ENCODE peak calls at places on chromosomes 13 and 19, in four cellular contexts. Q, A, C and U are unnamed samples.

GRCh38 chr19:42420055-42420544 is 7.1 kb downstream of the LIPE start:
- DNase-seq in A (no peak), Q (peak; percentile 78), C (no peak), U (peak; percentile 39)

GRCh38 chr13:37127706-37128241 is 22.3 kb upstream of the CSNK1A1L start:
- DNase-seq in Q (peak; percentile 94), C (no peak), A (no peak), U (no peak)

GRCh38 chr19:572891-573825 is 762 bp downstream of the BSG start:
- DNase-seq in C (no peak), A (peak; percentile 77), Q (peak; percentile 56), U (peak; percentile 90)

GRCh38 chr19:49862411-49863253 is 4.7 kb downstream of the PNKP start:
- DNase-seq in A (peak; percentile 58), Q (no peak), C (no peak), U (no peak)

GRCh38 chr19:48329167-48329891 is 4.0 kb downstream of the EMP3 start:
- DNase-seq in A (no peak), Q (peak; percentile 59), C (no peak), U (no peak)

GRCh38 chr13:75641026-75641425 is 4.9 kb downstream of the LMO7 start:
- DNase-seq in A (no peak), C (no peak), Q (no peak), U (no peak)

GRCh38 chr19:17902701-17903100 is 30.1 kb upstream of the CCDC124 start:
- DNase-seq in C (no peak), Q (peak; percentile 50), A (no peak), U (no peak)

GRCh38 chr13:40026741-40027140 is 371.3 kb downstream of the COG6 start:
- DNase-seq in A (no peak), Q (no peak), C (no peak), U (no peak)

GRCh38 chr19:35241417-35241816 is 7.4 kb upstream of the LSR start:
- DNase-seq in C (no peak), Q (no peak), A (no peak), U (no peak)

GRCh38 chr19:29860492-29860891 is 48.7 kb downstream of the CCNE1 start:
- DNase-seq in C (no peak), Q (no peak), A (peak; percentile 11), U (no peak)

GRCh38 chr19:58338336-58338735 is 11.5 kb downstream of the ZSCAN22 start:
- DNase-seq in A (no peak), C (no peak), Q (no peak), U (no peak)

GRCh38 chr13:48817166-48817802 is 158.4 kb upstream of the FNDC3A start:
- DNase-seq in Q (no peak), C (no peak), A (no peak), U (no peak)

GRCh38 chr13:21124853-21125252 is 51.5 kb downstream of the SKA3 start:
- DNase-seq in A (no peak), C (no peak), Q (peak; percentile 63), U (peak; percentile 87)

GRCh38 chr19:18274303-18274775 is at the start of gene IQCN:
- DNase-seq in Q (no peak), A (peak; percentile 90), C (no peak), U (no peak)

GRCh38 chr13:94480672-94481145 is 1.2 kb upstream of the DCT start:
- DNase-seq in Q (peak; percentile 20), C (no peak), A (no peak), U (no peak)

DNA sequence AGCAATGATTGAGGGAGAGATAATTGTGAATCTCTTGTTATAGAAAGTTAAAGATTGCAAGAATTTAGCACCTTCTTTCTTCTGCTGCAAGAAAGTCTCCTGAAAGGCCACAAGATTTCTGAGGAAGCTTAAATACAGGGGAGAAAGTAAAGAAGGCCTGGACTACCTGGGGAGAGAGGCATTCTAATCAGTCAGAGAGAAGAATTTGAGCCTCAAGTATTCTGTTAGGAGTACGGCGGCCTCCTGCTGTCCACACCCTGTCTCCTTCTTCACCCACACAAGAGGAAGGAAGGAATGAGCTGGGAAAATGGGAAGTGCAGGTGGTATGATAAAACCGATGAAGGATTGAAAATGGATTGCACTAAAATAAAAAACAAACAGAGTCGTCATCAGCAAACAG is 474.7 kb downstream of the DIAPH3 start:
- DNase-seq in Q (no peak), A (no peak), C (no peak), U (no peak)
- H3K4me3 ChIP-seq in Q (no peak overlapping the region), A (no peak overlapping the region), C (no peak overlapping the region), U (no peak overlapping the region)

DNA sequence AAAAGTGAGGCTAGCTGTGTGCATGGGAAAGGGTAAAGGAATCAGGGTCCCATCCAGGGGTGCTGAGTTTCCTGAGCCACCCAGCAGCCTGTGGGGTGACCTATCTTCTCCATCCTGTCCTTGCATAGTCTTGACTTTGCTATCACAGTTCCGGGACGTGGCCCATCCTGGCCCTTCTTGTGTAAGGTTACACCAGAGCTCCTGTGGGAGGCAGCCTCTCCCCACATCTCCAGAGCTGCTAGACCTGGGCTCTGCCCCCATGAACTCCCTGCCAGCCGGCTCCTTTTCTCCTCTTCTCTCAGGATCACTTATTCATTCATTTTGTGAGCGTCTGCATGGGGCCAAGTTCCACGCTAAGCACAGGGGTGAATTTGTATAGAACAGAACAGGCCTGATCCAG is 238.9 kb downstream of the TSHZ3 start:
- DNase-seq in Q (peak; percentile 45), C (no peak), A (no peak), U (no peak)
- H3K27ac ChIP-seq in Q (no peak overlapping the region), C (no peak overlapping the region), A (no peak overlapping the region), U (no peak overlapping the region)

DNA sequence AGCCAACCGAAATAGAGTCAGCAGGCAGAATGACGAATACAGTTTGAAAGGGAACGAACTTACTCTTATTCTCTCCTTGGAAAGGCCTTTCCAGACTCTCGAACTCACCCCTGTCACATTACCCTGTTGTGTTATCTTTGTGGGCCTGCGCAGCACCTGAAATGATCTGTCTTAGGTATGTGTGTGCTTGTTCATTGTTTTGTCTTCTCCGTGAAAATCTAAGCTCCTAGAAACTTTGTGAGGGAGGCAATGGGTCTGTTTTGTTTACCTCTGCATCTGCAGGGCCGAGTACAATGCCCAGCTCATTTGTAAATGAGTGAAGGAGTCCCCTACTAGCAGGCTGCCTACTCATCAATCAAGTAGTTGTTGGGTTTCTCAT is 19.6 kb downstream of the HMGB1 start:
- DNase-seq in Q (no peak), C (no peak), A (no peak), U (no peak)
- H3K4me3 ChIP-seq in Q (peak overlapping the region; percentile 2), C (peak overlapping the region; percentile 27), A (no peak overlapping the region), U (peak overlapping the region; percentile 38)

GRCh38 chr13:31996611-31997010 is 35.0 kb upstream of the FRY start:
- DNase-seq in C (no peak), Q (no peak), A (no peak), U (no peak)

GRCh38 chr13:32001769-32002168 is 29.8 kb upstream of the FRY start:
- DNase-seq in A (no peak), Q (no peak), C (no peak), U (no peak)

GRCh38 chr13:31998131-31998530 is 33.4 kb upstream of the FRY start:
- DNase-seq in A (no peak), C (no peak), Q (no peak), U (no peak)

GRCh38 chr13:32001392-32001768 is 30.2 kb upstream of the FRY start:
- DNase-seq in C (no peak), A (no peak), Q (peak; percentile 41), U (no peak)

DNA sequence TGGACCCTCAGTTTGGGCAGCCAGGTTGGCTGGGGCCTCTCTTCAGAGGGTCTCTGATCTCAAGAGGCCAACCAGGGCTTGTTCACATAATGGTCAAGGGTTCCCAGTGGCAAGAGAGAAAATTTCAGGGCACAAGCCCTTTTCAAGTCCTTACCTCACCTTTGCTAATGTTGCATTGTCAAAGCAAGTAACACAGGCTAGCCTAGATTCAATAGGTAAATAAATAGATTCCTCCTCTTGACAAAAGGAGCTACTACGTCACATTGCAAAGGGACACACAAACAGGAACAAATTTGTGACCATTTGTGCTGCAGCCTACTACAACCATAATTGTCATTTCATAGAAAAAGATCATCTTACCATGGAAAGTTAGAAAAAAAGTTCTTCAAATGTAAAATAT is 33.9 kb upstream of the FRY start:
- DNase-seq in C (no peak), A (no peak), Q (no peak), U (no peak)
- H3K27ac ChIP-seq in C (no peak overlapping the region), A (no peak overlapping the region), Q (no peak overlapping the region), U (no peak overlapping the region)

GRCh38 chr13:110109140-110109783 is 197.7 kb downstream of the COL4A1 start:
- DNase-seq in A (no peak), C (no peak), Q (no peak), U (no peak)
- H3K4me3 ChIP-seq in A (no peak overlapping the region), C (no peak overlapping the region), Q (no peak overlapping the region), U (no peak overlapping the region)

GRCh38 chr19:3456925-3457530 is 23.3 kb downstream of the SMIM24 start:
- DNase-seq in C (no peak), A (no peak), Q (no peak), U (no peak)
- H3K27ac ChIP-seq in C (no peak overlapping the region), A (no peak overlapping the region), Q (no peak overlapping the region), U (peak overlapping the region; percentile 98)